ENCODE peak calls at places on chromosomes 3 and 15, in ten cellular contexts. H, C, M, O, F, K, Q, G, J and X are unnamed samples.

GRCh38 chr15:66765478-66766281 is 63.6 kb downstream of the SMAD6 start:
- DNase-seq in H (peak; percentile 88), C (no peak), M (no peak), O (peak; percentile 99), F (no peak), K (no peak), Q (peak; percentile 68), G (no peak), J (peak; percentile 77), X (peak; percentile 60)

GRCh38 chr15:74200871-74201419 is 1.6 kb downstream of the STRA6 start:
- DNase-seq in H (no peak), C (peak; percentile 52), M (no peak), O (peak; percentile 52), F (no peak), K (no peak), Q (no peak), G (no peak), J (peak; percentile 54), X (no peak)

GRCh38 chr3:14768881-14769280 is 49.9 kb upstream of the FGD5 start:
- DNase-seq in H (no peak), C (no peak), M (peak; percentile 6), O (no peak), F (no peak), K (no peak), Q (no peak), G (no peak), J (no peak), X (no peak)

GRCh38 chr3:197680955-197681521 is 55.7 kb downstream of the RUBCN start:
- DNase-seq in H (no peak), C (no peak), M (no peak), O (no peak), F (no peak), K (no peak), Q (no peak), G (no peak), J (no peak), X (no peak)

GRCh38 chr3:171774516-171774915 is 35.8 kb downstream of the PLD1 start:
- DNase-seq in H (no peak), C (no peak), M (no peak), O (no peak), F (no peak), K (no peak), Q (no peak), G (no peak), J (no peak), X (no peak)

GRCh38 chr3:18446067-18446793 is 21.1 kb upstream of the SATB1 start:
- DNase-seq in H (no peak), C (no peak), M (no peak), O (no peak), F (no peak), K (no peak), Q (no peak), G (no peak), J (no peak), X (no peak)

GRCh38 chr3:117537949-117538348 is 828.4 kb downstream of the TUSC7 start:
- DNase-seq in H (no peak), C (no peak), M (no peak), O (no peak), F (no peak), K (no peak), Q (no peak), G (no peak), J (no peak), X (no peak)

GRCh38 chr3:196557236-196557635 is 11.1 kb downstream of the WDR53 start:
- DNase-seq in H (no peak), C (no peak), M (no peak), O (no peak), F (no peak), K (no peak), Q (no peak), G (no peak), J (no peak), X (no peak)

GRCh38 chr15:55853134-55853533 is 110.2 kb upstream of the PRTG start:
- DNase-seq in H (no peak), C (no peak), M (no peak), O (no peak), F (no peak), K (no peak), Q (no peak), G (no peak), J (no peak), X (no peak)

GRCh38 chr3:157738441-157738840 is 235.2 kb upstream of the VEPH1 start:
- DNase-seq in H (no peak), C (no peak), M (no peak), O (no peak), F (no peak), K (no peak), Q (no peak), G (no peak), J (no peak), X (no peak)

GRCh38 chr3:56048333-56048732 is 419.9 kb downstream of the ERC2 start:
- DNase-seq in H (no peak), C (no peak), M (no peak), O (no peak), F (no peak), K (no peak), Q (no peak), G (no peak), J (no peak), X (no peak)

DNA sequence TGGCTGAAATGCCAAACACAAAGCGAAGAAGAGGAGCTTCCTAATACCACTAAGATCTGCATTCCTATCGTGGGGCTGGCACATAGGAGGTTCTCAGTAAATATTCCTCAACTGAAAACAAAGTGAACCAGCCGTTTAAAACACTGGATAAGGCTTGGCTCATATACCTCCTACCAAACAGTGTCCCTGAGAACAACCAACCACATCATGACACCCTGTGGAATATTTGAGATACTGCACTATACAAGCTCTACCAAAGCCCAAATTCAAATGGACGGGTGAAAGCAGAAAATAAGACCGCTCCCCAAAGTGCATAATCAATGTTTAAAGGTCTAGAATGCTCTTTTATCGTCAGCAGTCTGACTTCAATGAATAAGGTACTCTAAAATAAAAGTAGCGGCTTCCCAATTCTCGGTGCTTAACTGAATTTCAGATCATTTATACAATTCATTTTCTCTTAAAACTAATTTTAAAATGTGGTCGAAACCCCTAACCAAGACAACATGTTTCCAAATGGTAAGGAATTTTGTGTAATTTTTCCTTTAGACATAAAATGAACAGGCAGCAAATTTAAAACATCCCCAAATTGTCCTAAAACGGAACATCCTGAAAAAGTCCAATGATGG is 425.8 kb downstream of the ERC2 start:
- DNase-seq in H (no peak), C (peak; percentile 61), M (no peak), O (no peak), F (no peak), K (no peak), Q (peak; percentile 30), G (peak; percentile 19), J (peak; percentile 58), X (no peak)
- TF ChIP-seq CTCF in H (peak; percentile 30), C (peak; percentile 58), M (peak; percentile 30), O (no peak), F (no peak), K (peak; percentile 73), Q (peak; percentile 71), G (peak; percentile 68), J (peak; percentile 63), X (no peak)

GRCh38 chr3:123668906-123669305 is 84.1 kb upstream of the HACD2 start:
- DNase-seq in H (no peak), C (no peak), M (no peak), O (no peak), F (no peak), K (no peak), Q (no peak), G (no peak), J (no peak), X (no peak)

GRCh38 chr3:123667784-123668183 is 82.9 kb upstream of the HACD2 start:
- DNase-seq in H (no peak), C (peak; percentile 46), M (no peak), O (no peak), F (no peak), K (no peak), Q (no peak), G (no peak), J (peak; percentile 79), X (no peak)

GRCh38 chr3:123664771-123665170 is 79.9 kb upstream of the HACD2 start:
- DNase-seq in H (no peak), C (peak; percentile 39), M (no peak), O (no peak), F (no peak), K (no peak), Q (no peak), G (no peak), J (peak; percentile 68), X (no peak)

GRCh38 chr3:123672429-123673146 is 87.7 kb upstream of the HACD2 start:
- DNase-seq in H (no peak), C (no peak), M (no peak), O (no peak), F (no peak), K (no peak), Q (no peak), G (no peak), J (no peak), X (no peak)

GRCh38 chr3:123670743-123671142 is 85.9 kb upstream of the HACD2 start:
- DNase-seq in H (no peak), C (no peak), M (no peak), O (no peak), F (no peak), K (no peak), Q (no peak), G (no peak), J (no peak), X (no peak)
- TF ChIP-seq CTCF in H (no peak), C (no peak), M (no peak), O (no peak), F (no peak), K (no peak), Q (no peak), G (no peak), J (no peak), X (no peak)

DNA sequence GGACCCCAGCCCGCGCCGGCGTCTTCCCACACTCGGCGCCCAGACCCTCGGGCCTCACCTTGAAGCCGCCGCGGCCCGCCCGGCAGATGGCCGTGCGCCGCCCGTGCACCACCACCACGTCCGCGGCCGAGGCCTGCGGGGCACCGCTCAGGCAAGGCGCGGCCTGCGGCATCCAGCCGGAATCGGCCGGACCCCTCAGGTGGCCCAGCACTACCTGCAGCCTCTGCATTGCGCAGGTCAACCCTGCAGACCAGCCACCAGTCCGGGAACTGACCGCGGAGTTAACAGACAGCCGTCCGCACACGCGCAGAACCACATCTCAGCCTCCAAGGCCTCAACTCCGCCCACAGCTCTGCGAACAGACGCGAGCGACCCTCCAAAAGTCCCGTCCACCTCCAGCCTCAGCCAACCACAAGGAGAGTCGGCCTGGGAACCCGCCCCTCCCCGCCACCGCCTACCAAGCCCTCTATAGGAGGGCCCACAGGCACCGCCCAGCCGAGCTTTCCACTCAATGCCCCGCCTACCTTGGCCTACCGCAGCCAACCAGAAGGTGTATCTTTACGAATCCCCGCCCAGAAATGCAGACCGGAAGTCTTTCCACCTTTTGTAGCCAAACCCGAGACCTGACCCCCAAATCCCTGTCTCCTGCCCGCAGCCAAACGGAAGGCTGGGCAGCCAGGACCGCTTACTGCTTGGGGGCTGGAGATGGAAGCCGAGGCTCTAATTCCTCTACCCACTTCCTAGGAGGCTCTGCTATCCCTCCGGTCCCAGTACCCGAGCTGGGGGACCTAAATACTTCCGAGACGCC is at the start of gene ACAA1:
- DNase-seq in H (peak; percentile 100), C (peak; percentile 98), M (peak; percentile 99), O (peak; percentile 98), F (peak; percentile 90), K (peak; percentile 94), Q (peak; percentile 99), G (peak; percentile 98), J (peak; percentile 99), X (peak; percentile 98)
- TF ChIP-seq CTCF in H (no peak), C (no peak), M (no peak), O (no peak), F (no peak), K (no peak), Q (no peak), G (no peak), J (no peak), X (no peak)

GRCh38 chr3:52227117-52227516 is 1.7 kb upstream of the TLR9 start:
- DNase-seq in H (no peak), C (no peak), M (no peak), O (no peak), F (no peak), K (no peak), Q (no peak), G (no peak), J (no peak), X (no peak)
- TF ChIP-seq CTCF in H (no peak), C (no peak), M (no peak), O (no peak), F (no peak), K (no peak), Q (peak; percentile 18), G (peak; percentile 45), J (no peak), X (no peak)